ENCODE peak calls at places on chromosomes 4 and X, in five cellular contexts. L, V, X, S and K are unnamed samples.

GRCh38 chr4:64713256-64713840 is 304.1 kb upstream of the TECRL start:
- DNase-seq in L (no peak), V (no peak), X (no peak), S (no peak), K (no peak)

GRCh38 chrX:111519215-111519614 is 7.8 kb downstream of the SERTM2 start:
- DNase-seq in L (no peak), V (no peak), X (no peak), S (no peak), K (no peak)

GRCh38 chrX:81120270-81120935 is 81.3 kb downstream of the HMGN5 start:
- DNase-seq in L (no peak), V (no peak), X (peak; percentile 21), S (no peak), K (no peak)

GRCh38 chr4:110635155-110635479 is 12.2 kb upstream of the PITX2 start:
- DNase-seq in L (no peak), V (no peak), X (no peak), S (no peak), K (no peak)

GRCh38 chr4:55175779-55176231 is 50.4 kb upstream of the KDR start:
- DNase-seq in L (no peak), V (no peak), X (no peak), S (no peak), K (no peak)

GRCh38 chr4:165118256-165118909 is 5.7 kb upstream of the TMEM192 start:
- DNase-seq in L (no peak), V (no peak), X (no peak), S (no peak), K (no peak)

GRCh38 chr4:98686046-98686385 is 27.6 kb upstream of the TSPAN5 start:
- DNase-seq in L (no peak), V (no peak), X (no peak), S (no peak), K (no peak)

GRCh38 chr4:166535865-166536264 is 662.8 kb downstream of the TLL1 start:
- DNase-seq in L (no peak), V (no peak), X (no peak), S (no peak), K (no peak)

GRCh38 chrX:7108995-7109634 is 38.4 kb upstream of the STS start:
- DNase-seq in L (no peak), V (no peak), X (no peak), S (no peak), K (peak; percentile 1)
- H3K27ac ChIP-seq in L (no peak overlapping the region), V (no peak overlapping the region), X (no peak overlapping the region), S (peak overlapping the region; percentile 42), K (peak overlapping the region; percentile 22)

GRCh38 chr4:19774690-19775256 is 476.9 kb upstream of the SLIT2 start:
- DNase-seq in L (no peak), V (no peak), X (no peak), S (no peak), K (no peak)

GRCh38 chr4:19780871-19781270 is 470.8 kb upstream of the SLIT2 start:
- DNase-seq in L (no peak), V (no peak), X (no peak), S (no peak), K (no peak)

GRCh38 chr4:19772581-19772980 is 479.1 kb upstream of the SLIT2 start:
- DNase-seq in L (no peak), V (no peak), X (no peak), S (no peak), K (no peak)

GRCh38 chr4:19776929-19777328 is 474.8 kb upstream of the SLIT2 start:
- DNase-seq in L (no peak), V (no peak), X (no peak), S (no peak), K (no peak)

GRCh38 chr4:19776021-19776459 is 475.7 kb upstream of the SLIT2 start:
- DNase-seq in L (no peak), V (no peak), X (no peak), S (no peak), K (no peak)
- H3K27ac ChIP-seq in L (no peak overlapping the region), V (no peak overlapping the region), X (no peak overlapping the region), S (no peak overlapping the region), K (no peak overlapping the region)

GRCh38 chrX:97400492-97400891 is 516.8 kb downstream of the RPA4 start:
- DNase-seq in L (no peak), V (no peak), X (no peak), S (no peak), K (no peak)
- H3K27ac ChIP-seq in L (no peak overlapping the region), V (no peak overlapping the region), X (no peak overlapping the region), S (no peak overlapping the region), K (no peak overlapping the region)

DNA sequence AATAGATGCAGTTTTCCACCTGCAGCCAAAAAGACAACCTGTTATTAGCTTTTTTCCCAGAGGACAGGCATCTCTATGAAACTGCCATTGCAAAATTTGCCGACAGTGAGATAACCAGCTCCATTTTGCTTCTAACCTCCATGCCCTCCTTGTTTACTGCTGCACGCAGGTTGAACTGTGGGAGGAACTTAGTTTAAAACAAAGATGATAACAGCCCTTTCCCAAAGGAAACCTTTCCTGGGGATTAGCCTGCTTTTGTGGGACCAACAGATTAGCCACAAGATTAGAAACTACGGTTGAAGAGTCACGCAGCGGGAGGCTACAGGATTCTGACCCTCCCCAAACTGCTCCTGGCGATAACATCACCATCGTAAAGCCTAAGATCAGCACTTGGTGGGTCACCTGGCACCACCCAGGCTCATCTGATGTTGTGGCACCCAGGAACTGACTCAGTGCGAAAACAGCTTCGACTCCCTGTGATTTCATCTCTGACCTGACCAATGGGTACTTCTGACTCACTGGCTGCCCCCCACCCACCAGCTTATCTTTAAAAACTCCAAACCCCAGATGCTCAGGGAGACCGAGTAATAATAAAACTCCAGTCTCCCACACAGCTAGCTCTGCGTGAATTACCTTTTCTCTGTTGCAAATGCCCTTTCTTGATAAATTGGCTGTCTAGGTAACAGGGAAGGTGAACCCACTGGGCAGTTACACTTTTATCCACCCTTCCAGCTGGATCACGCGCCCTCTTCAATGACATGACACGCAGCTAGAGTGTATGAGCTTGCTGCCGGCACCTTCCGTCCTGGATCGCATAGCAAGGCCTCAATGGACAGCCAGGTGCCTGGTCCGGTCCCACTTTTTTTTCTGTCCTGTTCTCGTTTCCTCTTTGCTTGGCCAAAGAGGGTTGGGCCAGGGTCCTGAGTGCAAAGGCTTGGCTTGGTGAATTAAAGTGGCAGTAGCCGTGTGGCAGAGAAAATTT is 27.2 kb downstream of the NOP14 start:
- DNase-seq in L (peak; percentile 83), V (peak; percentile 18), X (no peak), S (peak; percentile 15), K (no peak)
- H3K27ac ChIP-seq in L (peak overlapping the region; percentile 96), V (peak overlapping the region; percentile 92), X (peak overlapping the region; percentile 84), S (no peak overlapping the region), K (no peak overlapping the region)

DNA sequence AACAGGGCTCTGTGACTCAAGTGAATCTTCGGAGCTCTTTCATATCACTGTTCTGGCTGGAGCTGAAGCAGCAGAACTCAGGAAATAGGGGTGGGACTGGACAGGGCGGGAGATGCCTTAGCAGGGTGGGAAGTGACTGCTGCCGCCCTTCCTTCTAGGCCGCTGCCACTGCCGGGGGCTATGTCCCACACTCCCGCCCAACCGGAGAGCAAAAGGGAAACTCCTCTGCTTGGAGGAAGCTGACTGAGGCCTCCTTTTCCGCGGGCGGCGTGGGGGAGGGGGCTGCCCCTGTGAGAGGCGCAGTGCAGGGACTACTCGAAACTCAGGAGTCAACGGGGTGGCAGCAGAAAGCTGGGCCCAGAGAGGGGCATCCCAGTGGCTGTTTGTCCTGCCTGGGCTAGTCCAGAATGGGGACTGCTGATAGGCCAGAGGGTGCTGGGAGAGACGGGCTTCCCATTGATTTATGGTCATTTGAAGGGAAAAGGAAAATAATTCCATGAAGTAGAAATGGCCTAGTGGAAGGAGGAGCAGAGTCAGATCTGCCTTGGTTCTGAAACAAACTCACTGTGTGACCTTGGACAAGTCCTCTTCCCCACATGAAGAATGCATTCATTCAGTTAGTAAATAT is 36.9 kb downstream of the STARD8 start:
- DNase-seq in L (no peak), V (peak; percentile 56), X (no peak), S (no peak), K (no peak)
- H3K27ac ChIP-seq in L (no peak overlapping the region), V (no peak overlapping the region), X (no peak overlapping the region), S (no peak overlapping the region), K (no peak overlapping the region)

DNA sequence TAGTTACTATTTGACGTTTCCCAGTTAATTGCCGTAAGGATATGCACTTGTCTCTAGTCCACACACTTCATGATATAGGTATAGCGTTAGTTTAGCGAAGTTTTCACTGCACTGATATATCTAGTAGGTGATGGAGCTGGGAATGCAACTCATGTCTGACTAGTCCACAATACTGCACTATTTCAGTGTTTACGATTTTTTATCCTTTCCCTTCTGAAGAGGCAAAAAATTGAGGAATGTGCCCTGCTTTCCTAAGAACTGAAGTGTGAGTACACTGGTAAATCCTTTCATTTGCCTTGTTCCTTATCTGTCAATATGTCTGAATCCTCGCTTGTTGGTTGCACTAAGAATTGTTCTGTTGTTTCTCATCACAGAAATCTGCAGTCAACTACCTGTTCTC is 1.0 kb downstream of the RPL36A start:
- DNase-seq in L (no peak), V (no peak), X (no peak), S (no peak), K (no peak)
- H3K27ac ChIP-seq in L (peak overlapping the region; percentile 65), V (peak overlapping the region; percentile 79), X (no peak overlapping the region), S (peak overlapping the region; percentile 82), K (no peak overlapping the region)